ENCODE peak calls at places on chromosomes 7 and 10, in four cellular contexts. Y is BE2C; R is stimulated activated CD4-positive, alpha-beta T cell treated with anti-CD3 and anti-CD28 coated beads, Interleukin-12 subunit alpha, Interleukin-12 subunit beta, amount 100 ng/mL, for 4 hours; U is NCI-H2081. J is an unnamed sample.

GRCh38 chr7:117478796-117479479 is 887 bp upstream of the CFTR start:
- DNase-seq in Y (no peak), R (no peak), U (no peak), J (no peak)

GRCh38 chr7:77338883-77339629 is 77.1 kb downstream of the GSAP start:
- DNase-seq in Y (no peak), R (no peak), U (no peak), J (no peak)

GRCh38 chr10:21526952-21527633 is 1.6 kb upstream of the SKIDA1 start:
- DNase-seq in Y (peak), R (peak), U (peak), J (peak)

GRCh38 chr7:31782411-31782991 is 95.5 kb downstream of the PPP1R17 start:
- DNase-seq in Y (peak), R (no peak), U (peak), J (no peak)

GRCh38 chr10:24849537-24850299 is 102.7 kb downstream of the PRTFDC1 start:
- DNase-seq in Y (no peak), R (no peak), U (peak), J (no peak)

GRCh38 chr7:26965724-26966123 is 101.3 kb upstream of the SKAP2 start:
- DNase-seq in Y (no peak), R (no peak), U (no peak), J (no peak)

GRCh38 chr10:123991622-123992570 is 100.3 kb upstream of the CPXM2 start:
- DNase-seq in Y (no peak), R (no peak), U (no peak), J (no peak)

GRCh38 chr10:66378117-66378876 is 547.5 kb upstream of the LRRTM3 start:
- DNase-seq in Y (no peak), R (no peak), U (no peak), J (no peak)

GRCh38 chr10:122669842-122670241 is 29.8 kb downstream of the C10orf120 start:
- DNase-seq in Y (no peak), R (no peak), U (no peak), J (no peak)

GRCh38 chr10:132058793-132059759 is 6.7 kb upstream of the JAKMIP3 start:
- DNase-seq in Y (no peak), R (no peak), U (no peak), J (no peak)

GRCh38 chr7:30921540-30921930 is 9.9 kb downstream of the AQP1 start:
- DNase-seq in Y (no peak), R (no peak), U (no peak), J (peak)

GRCh38 chr7:148819697-148820332 is 64.3 kb downstream of the EZH2 start:
- DNase-seq in Y (no peak), R (no peak), U (no peak), J (no peak)

GRCh38 chr7:88465586-88465985 is 158.9 kb upstream of the STEAP4 start:
- DNase-seq in Y (no peak), R (no peak), U (no peak), J (no peak)

GRCh38 chr7:39144420-39144819 is 166.7 kb downstream of the POU6F2 start:
- DNase-seq in Y (no peak), R (no peak), U (no peak), J (no peak)

GRCh38 chr10:103397191-103397825 is 882 bp downstream of the PDCD11 start:
- DNase-seq in Y (no peak), R (no peak), U (no peak), J (no peak)

GRCh38 chr10:125014984-125015944 is 73.3 kb downstream of the ZRANB1 start:
- DNase-seq in Y (peak), R (no peak), U (no peak), J (no peak)

GRCh38 chr7:141071260-141071854 is 2.5 kb upstream of the TMEM178B start:
- DNase-seq in Y (peak), R (peak), U (peak), J (peak)

J was measured in glutamatergic neuron.